ENCODE peak calls at places on chromosomes 1 and 21, in seven cellular contexts. G, R, O, U, V, W and A are unnamed samples. For H3K36me3, the result is how much of the 10 kb centered on the place peaks cover.

GRCh38 chr1:84884671-84885389 is 8.2 kb downstream of the LPAR3 start:
- DNase-seq in V (no peak), U (no peak), G (no peak), O (no peak), R (no peak), W (no peak), A (no peak)

GRCh38 chr1:17168480-17168878 is 36.4 kb upstream of the PADI1 start:
- DNase-seq in V (no peak), O (no peak), G (no peak), W (no peak), R (no peak), U (no peak), A (no peak)

GRCh38 chr1:37890378-37891014 is 31.1 kb upstream of the MTF1 start:
- DNase-seq in G (no peak), R (no peak), U (no peak), W (no peak), O (no peak), V (no peak), A (no peak)

GRCh38 chr21:36481639-36482038 is 1.7 kb upstream of the CLDN14 start:
- DNase-seq in O (no peak), R (no peak), U (no peak), W (no peak), V (no peak), G (no peak), A (no peak)

GRCh38 chr1:230334447-230334837 is 91.7 kb downstream of the PGBD5 start:
- DNase-seq in U (no peak), V (no peak), G (no peak), R (no peak), O (no peak), W (no peak), A (no peak)

GRCh38 chr21:39715804-39716397 is 29.1 kb upstream of the IGSF5 start:
- DNase-seq in R (no peak), V (peak), W (peak), O (peak), G (peak), U (peak), A (no peak)

GRCh38 chr1:8474369-8474768 is 156.5 kb downstream of the SLC45A1 start:
- DNase-seq in R (no peak), U (peak), V (no peak), W (no peak), O (no peak), G (no peak), A (no peak)

GRCh38 chr1:221740260-221740830 is 1.5 kb downstream of the DUSP10 start:
- DNase-seq in O (no peak), R (no peak), U (no peak), G (no peak), W (no peak), V (no peak), A (no peak)

GRCh38 chr1:180145446-180145845 is 9.2 kb upstream of the QSOX1 start:
- DNase-seq in O (no peak), U (no peak), R (no peak), G (no peak), V (no peak), W (no peak), A (no peak)

GRCh38 chr1:107941123-107941522 is 23.9 kb downstream of the VAV3 start:
- DNase-seq in O (no peak), R (no peak), U (no peak), W (no peak), G (no peak), V (peak), A (peak)

GRCh38 chr1:50181027-50181663 is 72.4 kb downstream of the ELAVL4 start:
- DNase-seq in V (no peak), W (no peak), R (no peak), G (no peak), O (no peak), U (no peak), A (no peak)

GRCh38 chr21:35615325-35615724 is 445.0 kb downstream of the SETD4 start:
- DNase-seq in U (no peak), W (no peak), R (no peak), V (no peak), G (no peak), O (no peak), A (no peak)

GRCh38 chr1:26190373-26190987 is at the start of gene CATSPER4:
- DNase-seq in G (no peak), O (no peak), R (no peak), V (no peak), W (no peak), U (no peak), A (no peak)

GRCh38 chr1:84698718-84699117 is 8.5 kb upstream of the SSX2IP start:
- DNase-seq in R (no peak), W (no peak), U (no peak), V (no peak), G (no peak), O (no peak), A (no peak)

GRCh38 chr1:8133657-8134430 is 107.7 kb upstream of the ERRFI1 start:
- DNase-seq in G (no peak), R (peak), V (peak), O (no peak), W (peak), U (no peak), A (peak)

GRCh38 chr1:227315500-227316346 is 2.6 kb downstream of the CDC42BPA start:
- DNase-seq in R (no peak), O (no peak), W (no peak), V (peak), G (no peak), U (no peak), A (peak)

GRCh38 chr1:151282883-151283725 is 1.0 kb downstream of the ZNF687 start:
- DNase-seq in O (peak), G (peak), R (peak), V (peak), U (peak), W (peak), A (no peak)

GRCh38 chr21:35428489-35428888 is 379.4 kb upstream of the RUNX1 start:
- DNase-seq in O (no peak), G (peak), V (no peak), U (no peak), W (peak), R (peak), A (peak)

GRCh38 chr1:223340637-223341036 is 23.3 kb downstream of the SUSD4 start:
- DNase-seq in V (no peak), W (no peak), U (no peak), R (no peak), O (no peak), G (no peak), A (no peak)

GRCh38 chr1:180580237-180580636 is 21.5 kb downstream of the OVAAL start:
- DNase-seq in V (peak), R (no peak), U (no peak), G (no peak), O (peak), W (no peak), A (no peak)

GRCh38 chr1:233151850-233152249 is 143.7 kb downstream of the PCNX2 start:
- DNase-seq in G (no peak), R (no peak), V (no peak), O (no peak), W (peak), U (no peak), A (no peak)

GRCh38 chr1:16116625-16117024 is 39.2 kb downstream of the EPHA2 start:
- DNase-seq in V (no peak), U (no peak), R (no peak), O (no peak), W (no peak), G (no peak), A (no peak)

GRCh38 chr1:201019321-201019977 is 4.1 kb downstream of the KIF21B start:
- DNase-seq in O (no peak), R (peak), W (peak), G (peak), U (peak), V (peak), A (no peak)

GRCh38 chr1:42469727-42470126 is 6.6 kb downstream of the CCDC30 start:
- DNase-seq in R (no peak), U (no peak), V (no peak), G (no peak), W (no peak), O (no peak), A (no peak)

GRCh38 chr1:170659404-170660035 is 4.4 kb upstream of the PRRX1 start:
- DNase-seq in R (no peak), U (no peak), G (no peak), V (no peak), W (no peak), O (no peak), A (no peak)

DNA sequence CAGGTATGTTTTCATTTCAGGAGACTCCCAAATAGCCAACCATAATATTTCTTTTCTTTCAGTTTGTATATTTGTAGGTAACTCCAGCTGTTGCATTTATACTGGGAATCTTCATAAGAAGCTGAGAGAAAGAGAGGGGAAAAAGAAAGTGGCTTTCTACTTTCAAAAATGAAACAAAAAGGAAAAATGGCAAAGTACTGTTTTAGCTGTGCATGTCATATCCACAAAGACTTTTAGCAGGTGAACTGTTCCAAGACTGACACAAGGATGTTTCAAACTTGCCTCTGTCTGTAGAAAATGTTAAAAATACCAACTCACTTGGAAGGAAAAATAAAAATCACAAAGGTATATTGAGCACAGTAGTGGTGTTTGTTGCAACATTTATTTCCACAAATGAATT is 41.9 kb upstream of the CACYBP start:
- DNase-seq in V (no peak), O (no peak), W (no peak), R (no peak), G (no peak), U (peak), A (no peak)
- H3K27ac ChIP-seq in V (no peak), O (no peak), W (no peak), R (no peak), G (no peak), U (peak), A (no peak)

GRCh38 chr1:63969461-63969893 is 195.7 kb downstream of the ROR1 start:
- DNase-seq in V (no peak), W (no peak), R (no peak), O (no peak), U (peak), G (no peak), A (no peak)

GRCh38 chr1:63971557-63971956 is 197.7 kb downstream of the ROR1 start:
- DNase-seq in V (no peak), R (no peak), G (no peak), O (no peak), U (no peak), W (no peak), A (no peak)

GRCh38 chr1:63966016-63966415 is 192.2 kb downstream of the ROR1 start:
- DNase-seq in W (no peak), U (no peak), O (no peak), R (no peak), V (no peak), G (no peak), A (no peak)

GRCh38 chr1:63967901-63968300 is 194.1 kb downstream of the ROR1 start:
- DNase-seq in R (no peak), U (no peak), W (no peak), V (no peak), O (no peak), G (no peak), A (no peak)

DNA sequence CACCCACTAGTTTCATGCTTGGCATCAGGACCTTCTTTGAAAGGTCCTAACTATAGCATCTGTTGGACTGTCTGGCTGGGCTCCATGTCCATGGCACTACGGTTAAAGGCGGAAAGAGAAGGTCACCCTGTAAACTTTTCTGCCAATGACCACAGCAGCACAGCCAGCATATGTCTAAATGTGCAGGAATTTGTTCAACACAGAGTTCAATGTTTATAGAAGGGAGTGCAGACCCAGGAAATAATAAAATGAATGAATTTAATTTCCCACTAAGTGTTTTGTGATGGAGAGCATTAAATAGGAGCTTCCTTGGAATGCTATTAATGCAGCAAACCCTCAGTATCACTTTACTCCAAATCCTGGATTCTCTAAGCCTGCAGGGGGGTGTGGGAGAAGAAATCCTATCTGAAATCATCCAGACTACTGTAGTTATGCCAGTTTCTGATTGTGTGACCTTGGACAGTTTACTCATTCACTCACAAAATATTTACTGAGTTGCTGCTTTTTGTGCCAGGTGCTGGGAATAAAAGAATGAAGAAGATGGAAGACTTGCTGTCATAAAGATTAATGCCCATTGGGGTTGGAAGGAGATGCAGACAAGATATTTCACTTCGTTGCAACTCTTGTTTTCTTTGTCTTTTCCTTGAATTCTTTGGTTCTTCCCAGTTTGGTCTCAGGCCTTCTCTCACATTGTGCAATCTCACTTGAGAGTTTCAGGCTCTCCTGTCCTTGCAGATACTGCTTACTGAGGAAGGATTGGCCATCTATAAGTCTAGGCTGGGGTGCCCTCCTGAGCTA is 195.0 kb downstream of the ROR1 start:
- DNase-seq in U (no peak), R (peak), V (peak), W (peak), O (no peak), G (no peak), A (no peak)
- H3K36me3 ChIP-seq in U (under half), R (under half), V (under half), W (under half), O (under half), G (under half), A (under half)

DNA sequence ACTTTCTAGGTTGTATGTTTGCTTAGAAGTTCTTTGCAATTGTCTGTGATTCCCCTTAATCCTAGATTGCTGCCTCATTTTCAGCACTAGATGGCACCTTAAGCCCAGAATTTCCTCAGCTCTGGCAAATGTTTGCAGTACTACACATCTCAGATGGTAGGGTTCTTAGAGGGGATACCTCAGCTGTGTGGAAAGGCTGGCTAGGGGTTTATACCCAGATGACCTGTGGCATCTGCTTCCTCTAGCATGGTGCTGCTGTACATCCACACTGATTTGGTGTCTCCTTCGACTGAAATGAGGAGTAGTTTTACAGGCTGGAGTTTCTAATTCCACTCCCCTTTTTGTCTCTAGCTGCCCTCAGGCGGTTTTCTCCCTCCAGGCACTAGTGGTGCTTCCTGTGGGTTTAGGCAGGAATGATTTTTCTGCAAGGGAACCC is 23.5 kb downstream of the ASB17 start:
- DNase-seq in V (no peak), G (no peak), R (no peak), U (peak), W (no peak), O (no peak), A (no peak)
- TF ChIP-seq CTCF in V (no peak), G (no peak), R (no peak), U (peak), W (no peak), O (no peak), A (no peak)

GRCh38 chr1:53327183-53327941 is 508 bp downstream of the LRP8 start:
- DNase-seq in G (peak), U (peak), O (peak), V (no peak), R (peak), W (no peak), A (no peak)
- H3K27ac ChIP-seq in G (peak), U (peak), O (no peak), V (peak), R (no peak), W (no peak), A (peak)

DNA sequence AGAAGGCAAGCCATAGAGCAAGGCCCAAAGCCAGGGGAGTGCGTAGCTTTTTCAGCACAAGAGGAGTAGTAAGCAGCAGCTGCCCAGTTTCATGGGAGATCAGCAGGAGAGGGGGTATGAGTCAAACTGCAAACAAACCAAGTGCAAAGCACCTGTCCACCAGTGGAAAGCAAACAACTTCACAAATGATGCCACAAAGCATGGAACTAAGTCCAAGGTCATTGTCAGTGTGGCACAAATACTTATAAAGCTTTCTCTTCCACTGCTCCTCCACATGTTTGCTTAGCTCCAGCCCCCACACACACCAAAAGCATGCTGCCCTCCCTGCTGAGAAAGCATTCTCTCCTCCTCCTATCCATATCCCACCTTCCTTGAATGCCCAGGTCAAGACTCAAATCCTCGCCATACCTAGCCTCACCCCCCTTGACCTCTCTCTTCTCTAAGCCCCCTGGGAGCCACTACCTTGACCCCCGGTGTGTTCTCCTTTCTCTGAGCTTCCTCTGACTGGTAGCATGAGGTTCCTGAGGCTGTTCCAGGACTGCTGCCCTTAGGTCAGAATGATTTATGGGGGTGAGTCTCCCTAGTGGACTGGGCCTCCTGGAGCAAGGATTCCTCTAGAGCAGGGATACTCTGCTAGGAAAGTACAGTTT is 70.4 kb downstream of the DMAP1 start:
- DNase-seq in R (no peak), U (no peak), O (no peak), V (no peak), W (no peak), G (no peak), A (no peak)
- H3K36me3 ChIP-seq in R (under half), U (under half), O (under half), V (half or more), W (half or more), G (under half), A (under half)

DNA sequence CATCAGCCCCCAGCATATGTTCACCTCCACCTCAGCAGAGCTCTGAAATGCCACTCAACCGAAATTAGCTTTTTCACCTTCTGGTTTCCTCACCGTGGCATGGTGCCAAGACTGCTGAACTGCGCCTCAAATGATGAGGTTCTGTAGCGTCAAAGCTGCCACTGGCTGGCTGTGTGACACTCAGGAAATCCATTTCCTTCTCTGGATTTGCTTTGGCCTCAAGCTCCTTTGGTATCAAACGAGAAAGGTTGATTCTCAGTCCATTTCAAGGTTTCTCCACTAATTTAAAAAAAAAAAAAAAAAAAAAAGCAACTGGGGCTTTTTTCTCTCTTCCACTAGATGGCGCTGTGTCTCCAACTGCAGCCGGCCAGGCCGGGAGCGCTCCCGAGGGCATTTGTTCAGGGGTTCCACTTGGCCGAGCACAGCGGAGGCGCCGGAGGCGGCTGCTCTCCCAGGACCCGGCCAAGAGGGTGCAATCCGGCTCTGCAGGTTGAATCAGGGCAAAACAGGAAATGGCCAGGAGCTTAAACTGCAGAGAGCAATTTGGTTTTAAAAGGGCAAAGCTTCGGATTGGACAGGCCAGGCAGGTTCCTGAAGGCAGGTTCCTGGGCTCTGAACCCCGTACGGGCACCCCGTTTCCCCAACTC is 26.5 kb upstream of the PLA2G2C start:
- DNase-seq in R (peak), V (peak), G (peak), U (peak), O (peak), W (peak), A (peak)
- TF ChIP-seq CTCF in R (peak), V (peak), G (peak), U (peak), O (peak), W (peak), A (peak)

GRCh38 chr1:13469343-13469742 is 44.5 kb downstream of the LRRC38 start:
- DNase-seq in U (peak), W (peak), V (no peak), O (no peak), R (peak), G (no peak), A (no peak)

GRCh38 chr1:13461977-13462376 is 51.7 kb downstream of the PRAMEF20 start:
- DNase-seq in R (no peak), O (no peak), U (no peak), G (no peak), V (no peak), W (no peak), A (no peak)

GRCh38 chr1:13462682-13463081 is 51.1 kb downstream of the LRRC38 start:
- DNase-seq in O (no peak), U (no peak), W (no peak), G (no peak), V (no peak), R (no peak), A (no peak)

DNA sequence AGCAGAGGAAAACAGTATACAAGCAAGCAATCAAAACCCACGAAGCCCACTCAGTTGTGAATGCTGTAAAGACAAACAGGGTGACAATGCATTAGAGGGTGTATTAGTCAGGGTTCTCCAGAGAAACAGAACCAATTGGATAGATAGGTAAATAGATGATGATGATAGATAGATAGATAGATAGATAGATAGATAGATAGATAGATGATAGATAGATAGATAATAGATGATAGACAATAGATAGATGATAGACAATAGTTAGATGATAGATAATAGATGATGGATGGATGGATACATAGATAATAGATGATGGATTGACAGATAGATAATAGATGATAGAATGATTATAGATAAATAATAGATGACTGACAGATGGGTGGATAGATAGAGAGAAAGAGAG is 48.3 kb downstream of the LRRC38 start:
- DNase-seq in U (no peak), R (no peak), W (no peak), O (no peak), V (no peak), G (no peak), A (no peak)
- H3K27ac ChIP-seq in U (no peak), R (no peak), W (no peak), O (no peak), V (no peak), G (no peak), A (no peak)

GRCh38 chr1:39675220-39675619 is 3.3 kb upstream of the NT5C1A start:
- DNase-seq in V (no peak), U (no peak), W (no peak), G (no peak), O (no peak), R (no peak), A (no peak)
- H3K36me3 ChIP-seq in V (under half), U (under half), W (under half), G (under half), O (under half), R (under half), A (under half)

GRCh38 chr1:6185635-6186382 is 5.7 kb upstream of the CHD5 start:
- DNase-seq in R (peak), W (no peak), U (no peak), V (no peak), O (no peak), G (no peak), A (no peak)
- TF ChIP-seq CTCF in R (peak), W (peak), U (peak), V (no peak), O (no peak), G (peak), A (no peak)